ENCODE peak calls at places on chromosomes 16 and 17, in five cellular contexts. One of them, this sample, is unnamed.

GRCh38 chr17:39402279-39402889 is 958 bp upstream of the FBXL20 start:
- DNase-seq in hepatic stellate cell: peak
- DNase-seq in hepatocyte: peak
- DNase-seq in transverse colon: peak
- DNase-seq in HS-5: peak
- DNase-seq in this sample: peak

GRCh38 chr17:45200701-45201100 is 21.0 kb upstream of the FMNL1 start:
- DNase-seq in hepatic stellate cell: no peak
- DNase-seq in hepatocyte: no peak
- DNase-seq in transverse colon: no peak
- DNase-seq in HS-5: no peak
- DNase-seq in this sample: no peak

GRCh38 chr17:52079496-52079895 is 79.0 kb downstream of the CA10 start:
- DNase-seq in hepatic stellate cell: no peak
- DNase-seq in hepatocyte: no peak
- DNase-seq in transverse colon: no peak
- DNase-seq in HS-5: no peak
- DNase-seq in this sample: no peak

GRCh38 chr16:1992475-1993292 is 2.9 kb downstream of the SYNGR3 start:
- DNase-seq in hepatic stellate cell: no peak
- DNase-seq in hepatocyte: no peak
- DNase-seq in transverse colon: no peak
- DNase-seq in HS-5: no peak
- DNase-seq in this sample: no peak

GRCh38 chr16:66553223-66553622 is 847 bp downstream of the CKLF start:
- DNase-seq in hepatic stellate cell: no peak
- DNase-seq in hepatocyte: no peak
- DNase-seq in transverse colon: peak
- DNase-seq in HS-5: no peak
- DNase-seq in this sample: peak

GRCh38 chr16:35908942-35909341 is 2449.5 kb downstream of the TP53TG3F start:
- DNase-seq in hepatic stellate cell: no peak
- DNase-seq in hepatocyte: no peak
- DNase-seq in transverse colon: no peak
- DNase-seq in HS-5: no peak
- DNase-seq in this sample: peak

GRCh38 chr16:1941924-1942809 is 832 bp downstream of the MSRB1 start:
- DNase-seq in hepatic stellate cell: peak
- DNase-seq in hepatocyte: no peak
- DNase-seq in transverse colon: no peak
- DNase-seq in HS-5: no peak
- DNase-seq in this sample: peak

GRCh38 chr16:28549301-28549899 is 4.3 kb upstream of the SGF29 start:
- DNase-seq in hepatic stellate cell: peak
- DNase-seq in hepatocyte: peak
- DNase-seq in transverse colon: no peak
- DNase-seq in HS-5: no peak
- DNase-seq in this sample: peak

GRCh38 chr17:41058741-41059140 is 1.2 kb downstream of the KRTAP2-3 start:
- DNase-seq in hepatic stellate cell: no peak
- DNase-seq in hepatocyte: no peak
- DNase-seq in transverse colon: no peak
- DNase-seq in HS-5: no peak
- DNase-seq in this sample: no peak

GRCh38 chr17:5798104-5798503 is 213.8 kb upstream of the NLRP1 start:
- DNase-seq in hepatic stellate cell: no peak
- DNase-seq in hepatocyte: no peak
- DNase-seq in transverse colon: no peak
- DNase-seq in HS-5: no peak
- DNase-seq in this sample: no peak

This sample was measured in HT-29.